ENCODE peak calls at places on chromosomes 7 and 10, in six cellular contexts. U, E, K, G, C and V are unnamed samples.

GRCh38 chr7:157704365-157704764 is 367.6 kb downstream of the DNAJB6 start:
- DNase-seq in K (no peak), G (no peak), C (no peak), E (peak; percentile 0), U (no peak), V (no peak)

GRCh38 chr10:102775973-102776669 is 32.4 kb downstream of the WBP1L start:
- DNase-seq in K (peak; percentile 86), G (peak; percentile 75), E (peak; percentile 59), U (no peak), C (peak; percentile 31), V (no peak)

GRCh38 chr10:12459776-12460175 is 110.4 kb downstream of the CAMK1D start:
- DNase-seq in U (no peak), E (no peak), G (no peak), C (no peak), K (no peak), V (no peak)

GRCh38 chr7:50119815-50120637 is 27.0 kb upstream of the ZPBP start:
- DNase-seq in E (no peak), U (no peak), K (no peak), G (no peak), C (peak; percentile 58), V (no peak)

GRCh38 chr7:151748733-151749132 is 128.2 kb downstream of the PRKAG2 start:
- DNase-seq in G (no peak), C (no peak), K (no peak), U (no peak), E (no peak), V (no peak)

GRCh38 chr7:2912684-2913439 is 68.8 kb upstream of the GNA12 start:
- DNase-seq in C (no peak), G (no peak), U (no peak), K (no peak), E (no peak), V (no peak)

GRCh38 chr10:97531401-97531985 is 32.8 kb downstream of the UBTD1 start:
- DNase-seq in C (no peak), K (no peak), G (peak; percentile 78), E (no peak), U (no peak), V (no peak)

GRCh38 chr7:1858435-1859265 is 188.6 kb downstream of the ELFN1 start:
- DNase-seq in E (no peak), K (no peak), C (no peak), G (no peak), U (no peak), V (no peak)

GRCh38 chr10:6920072-6921019 is 340.3 kb upstream of the PRKCQ start:
- DNase-seq in G (peak; percentile 48), K (peak; percentile 60), E (peak; percentile 77), U (no peak), C (peak; percentile 88), V (no peak)

GRCh38 chr10:101780818-101781654 is 2.2 kb downstream of the NPM3 start:
- DNase-seq in U (peak; percentile 8), E (peak; percentile 66), K (peak; percentile 85), C (peak; percentile 84), G (peak; percentile 74), V (no peak)

GRCh38 chr10:72567421-72567820 is 58.5 kb downstream of the MICU1 start:
- DNase-seq in E (no peak), G (peak; percentile 69), U (no peak), K (peak; percentile 30), C (no peak), V (no peak)

GRCh38 chr7:117946201-117946633 is 73.0 kb upstream of the CTTNBP2 start:
- DNase-seq in K (no peak), U (no peak), E (no peak), C (no peak), G (no peak), V (no peak)

GRCh38 chr7:131225619-131226101 is 102.0 kb upstream of the MKLN1 start:
- DNase-seq in C (no peak), E (peak; percentile 73), G (no peak), K (no peak), U (peak; percentile 52), V (no peak)

GRCh38 chr10:26890956-26891355 is 30.2 kb upstream of the ABI1 start:
- DNase-seq in C (peak; percentile 77), G (peak; percentile 62), U (no peak), K (peak; percentile 10), E (peak; percentile 73), V (peak; percentile 34)

GRCh38 chr7:157690833-157691382 is 354.1 kb downstream of the DNAJB6 start:
- DNase-seq in K (no peak), G (peak; percentile 32), E (peak; percentile 21), U (peak; percentile 86), C (no peak), V (peak; percentile 9)

GRCh38 chr7:74482629-74483401 is 29.1 kb downstream of the GTF2IRD1 start:
- DNase-seq in E (no peak), C (no peak), K (peak; percentile 75), G (peak; percentile 97), U (no peak), V (no peak)

GRCh38 chr7:19269301-19269700 is 124.1 kb upstream of the FERD3L start:
- DNase-seq in C (no peak), G (peak; percentile 17), E (no peak), U (no peak), K (no peak), V (no peak)

GRCh38 chr7:157570531-157571200 is 233.9 kb downstream of the DNAJB6 start:
- DNase-seq in C (no peak), K (no peak), G (peak; percentile 5), E (no peak), U (no peak), V (no peak)

GRCh38 chr7:76054129-76055120 is 6.5 kb downstream of the MDH2 start:
- DNase-seq in U (peak; percentile 71), K (peak; percentile 30), C (no peak), G (peak; percentile 72), E (no peak), V (no peak)

GRCh38 chr10:29895436-29895835 is 163.9 kb downstream of the JCAD start:
- DNase-seq in K (peak; percentile 74), C (no peak), E (peak; percentile 14), G (peak; percentile 79), U (no peak), V (peak; percentile 82)

GRCh38 chr7:116710764-116711452 is 38.9 kb downstream of the MET start:
- DNase-seq in U (no peak), C (no peak), E (no peak), K (no peak), G (no peak), V (no peak)

GRCh38 chr7:143120696-143121405 is 11.0 kb upstream of the PIP start:
- DNase-seq in C (no peak), U (no peak), G (no peak), K (no peak), E (no peak), V (no peak)

GRCh38 chr7:24448038-24448437 is 125.2 kb upstream of the PALS2 start:
- DNase-seq in G (no peak), E (no peak), C (no peak), U (no peak), K (no peak), V (no peak)

GRCh38 chr7:149150981-149151380 is 3.7 kb downstream of the ZNF398 start:
- DNase-seq in E (no peak), K (no peak), C (no peak), G (no peak), U (no peak), V (no peak)